ENCODE peak calls at places on chromosomes 1 and 21, in eight cellular contexts. One of them, this sample, is unnamed.

GRCh38 chr1:54275349-54275748 is 75.4 kb downstream of the MRPL37 start:
- DNase-seq in heart right ventricle: peak
- DNase-seq in LHCN-M2: peak
- DNase-seq in astrocyte of the spinal cord: peak
- DNase-seq in stimulated activated effector memory CD8-positive, alpha-beta T cell treated with anti-CD3 and anti-CD28 coated beads, Interleukin-12 subunit alpha, Interleukin-12 subunit beta, amount 100 ng/mL, for 72 hours: no peak
- DNase-seq in retina: no peak
- DNase-seq in myocyte: peak
- DNase-seq in NCI-H510A: no peak
- DNase-seq in this sample: no peak

GRCh38 chr21:40685121-40685630 is 161.8 kb downstream of the DSCAM start:
- DNase-seq in heart right ventricle: peak
- DNase-seq in LHCN-M2: no peak
- DNase-seq in astrocyte of the spinal cord: no peak
- DNase-seq in stimulated activated effector memory CD8-positive, alpha-beta T cell treated with anti-CD3 and anti-CD28 coated beads, Interleukin-12 subunit alpha, Interleukin-12 subunit beta, amount 100 ng/mL, for 72 hours: no peak
- DNase-seq in retina: no peak
- DNase-seq in myocyte: no peak
- DNase-seq in NCI-H510A: no peak
- DNase-seq in this sample: no peak

GRCh38 chr1:65063025-65063424 is 85.0 kb upstream of the AK4 start:
- DNase-seq in heart right ventricle: no peak
- DNase-seq in LHCN-M2: no peak
- DNase-seq in astrocyte of the spinal cord: no peak
- DNase-seq in stimulated activated effector memory CD8-positive, alpha-beta T cell treated with anti-CD3 and anti-CD28 coated beads, Interleukin-12 subunit alpha, Interleukin-12 subunit beta, amount 100 ng/mL, for 72 hours: no peak
- DNase-seq in retina: no peak
- DNase-seq in myocyte: no peak
- DNase-seq in NCI-H510A: no peak
- DNase-seq in this sample: peak

GRCh38 chr21:46356494-46357334 is 32.8 kb downstream of the PCNT start:
- DNase-seq in heart right ventricle: no peak
- DNase-seq in LHCN-M2: no peak
- DNase-seq in astrocyte of the spinal cord: no peak
- DNase-seq in stimulated activated effector memory CD8-positive, alpha-beta T cell treated with anti-CD3 and anti-CD28 coated beads, Interleukin-12 subunit alpha, Interleukin-12 subunit beta, amount 100 ng/mL, for 72 hours: no peak
- DNase-seq in retina: no peak
- DNase-seq in myocyte: no peak
- DNase-seq in NCI-H510A: no peak
- DNase-seq in this sample: no peak

GRCh38 chr1:26472901-26473845 is 933 bp downstream of the HMGN2 start:
- DNase-seq in heart right ventricle: peak
- DNase-seq in LHCN-M2: peak
- DNase-seq in astrocyte of the spinal cord: peak
- DNase-seq in stimulated activated effector memory CD8-positive, alpha-beta T cell treated with anti-CD3 and anti-CD28 coated beads, Interleukin-12 subunit alpha, Interleukin-12 subunit beta, amount 100 ng/mL, for 72 hours: peak
- DNase-seq in retina: peak
- DNase-seq in myocyte: peak
- DNase-seq in NCI-H510A: peak
- DNase-seq in this sample: peak

GRCh38 chr21:44485254-44485793 is 30.0 kb downstream of the LRRC3 start:
- DNase-seq in heart right ventricle: no peak
- DNase-seq in LHCN-M2: no peak
- DNase-seq in astrocyte of the spinal cord: peak
- DNase-seq in stimulated activated effector memory CD8-positive, alpha-beta T cell treated with anti-CD3 and anti-CD28 coated beads, Interleukin-12 subunit alpha, Interleukin-12 subunit beta, amount 100 ng/mL, for 72 hours: no peak
- DNase-seq in retina: peak
- DNase-seq in myocyte: no peak
- DNase-seq in NCI-H510A: no peak
- DNase-seq in this sample: no peak

GRCh38 chr1:9827558-9828185 is 3.9 kb upstream of the CLSTN1 start:
- DNase-seq in heart right ventricle: no peak
- DNase-seq in LHCN-M2: no peak
- DNase-seq in astrocyte of the spinal cord: peak
- DNase-seq in stimulated activated effector memory CD8-positive, alpha-beta T cell treated with anti-CD3 and anti-CD28 coated beads, Interleukin-12 subunit alpha, Interleukin-12 subunit beta, amount 100 ng/mL, for 72 hours: no peak
- DNase-seq in retina: no peak
- DNase-seq in myocyte: no peak
- DNase-seq in NCI-H510A: peak
- DNase-seq in this sample: peak

GRCh38 chr1:9315411-9316079 is 22.9 kb downstream of the SPSB1 start:
- DNase-seq in heart right ventricle: no peak
- DNase-seq in LHCN-M2: peak
- DNase-seq in astrocyte of the spinal cord: peak
- DNase-seq in stimulated activated effector memory CD8-positive, alpha-beta T cell treated with anti-CD3 and anti-CD28 coated beads, Interleukin-12 subunit alpha, Interleukin-12 subunit beta, amount 100 ng/mL, for 72 hours: peak
- DNase-seq in retina: no peak
- DNase-seq in myocyte: peak
- DNase-seq in NCI-H510A: no peak
- DNase-seq in this sample: no peak

GRCh38 chr1:162987866-162988265 is 81.3 kb upstream of the RGS4 start:
- DNase-seq in heart right ventricle: no peak
- DNase-seq in LHCN-M2: peak
- DNase-seq in astrocyte of the spinal cord: peak
- DNase-seq in stimulated activated effector memory CD8-positive, alpha-beta T cell treated with anti-CD3 and anti-CD28 coated beads, Interleukin-12 subunit alpha, Interleukin-12 subunit beta, amount 100 ng/mL, for 72 hours: no peak
- DNase-seq in retina: peak
- DNase-seq in myocyte: no peak
- DNase-seq in NCI-H510A: no peak
- DNase-seq in this sample: no peak

GRCh38 chr1:91872560-91873081 is 13.3 kb downstream of the TGFBR3 start:
- DNase-seq in heart right ventricle: no peak
- DNase-seq in LHCN-M2: peak
- DNase-seq in astrocyte of the spinal cord: peak
- DNase-seq in stimulated activated effector memory CD8-positive, alpha-beta T cell treated with anti-CD3 and anti-CD28 coated beads, Interleukin-12 subunit alpha, Interleukin-12 subunit beta, amount 100 ng/mL, for 72 hours: no peak
- DNase-seq in retina: no peak
- DNase-seq in myocyte: no peak
- DNase-seq in NCI-H510A: no peak
- DNase-seq in this sample: no peak

GRCh38 chr1:158600735-158601134 is 4.3 kb upstream of the OR10Z1 start:
- DNase-seq in heart right ventricle: no peak
- DNase-seq in LHCN-M2: no peak
- DNase-seq in astrocyte of the spinal cord: no peak
- DNase-seq in stimulated activated effector memory CD8-positive, alpha-beta T cell treated with anti-CD3 and anti-CD28 coated beads, Interleukin-12 subunit alpha, Interleukin-12 subunit beta, amount 100 ng/mL, for 72 hours: no peak
- DNase-seq in retina: no peak
- DNase-seq in myocyte: no peak
- DNase-seq in NCI-H510A: no peak
- DNase-seq in this sample: no peak

GRCh38 chr1:50832167-50832566 is 127.9 kb downstream of the FAF1 start:
- DNase-seq in heart right ventricle: no peak
- DNase-seq in LHCN-M2: no peak
- DNase-seq in astrocyte of the spinal cord: no peak
- DNase-seq in stimulated activated effector memory CD8-positive, alpha-beta T cell treated with anti-CD3 and anti-CD28 coated beads, Interleukin-12 subunit alpha, Interleukin-12 subunit beta, amount 100 ng/mL, for 72 hours: no peak
- DNase-seq in retina: no peak
- DNase-seq in myocyte: peak
- DNase-seq in NCI-H510A: no peak
- DNase-seq in this sample: no peak

GRCh38 chr1:245086389-245086969 is 68.3 kb upstream of the KIF26B start:
- DNase-seq in heart right ventricle: no peak
- DNase-seq in LHCN-M2: peak
- DNase-seq in astrocyte of the spinal cord: peak
- DNase-seq in stimulated activated effector memory CD8-positive, alpha-beta T cell treated with anti-CD3 and anti-CD28 coated beads, Interleukin-12 subunit alpha, Interleukin-12 subunit beta, amount 100 ng/mL, for 72 hours: no peak
- DNase-seq in retina: no peak
- DNase-seq in myocyte: peak
- DNase-seq in NCI-H510A: no peak
- DNase-seq in this sample: no peak

GRCh38 chr1:161772397-161772796 is 6.3 kb downstream of the ATF6 start:
- DNase-seq in heart right ventricle: no peak
- DNase-seq in LHCN-M2: no peak
- DNase-seq in astrocyte of the spinal cord: no peak
- DNase-seq in stimulated activated effector memory CD8-positive, alpha-beta T cell treated with anti-CD3 and anti-CD28 coated beads, Interleukin-12 subunit alpha, Interleukin-12 subunit beta, amount 100 ng/mL, for 72 hours: no peak
- DNase-seq in retina: no peak
- DNase-seq in myocyte: no peak
- DNase-seq in NCI-H510A: no peak
- DNase-seq in this sample: peak

GRCh38 chr1:219443763-219444162 is 169.1 kb downstream of the ZC3H11B start:
- DNase-seq in heart right ventricle: no peak
- DNase-seq in LHCN-M2: peak
- DNase-seq in astrocyte of the spinal cord: no peak
- DNase-seq in stimulated activated effector memory CD8-positive, alpha-beta T cell treated with anti-CD3 and anti-CD28 coated beads, Interleukin-12 subunit alpha, Interleukin-12 subunit beta, amount 100 ng/mL, for 72 hours: no peak
- DNase-seq in retina: no peak
- DNase-seq in myocyte: no peak
- DNase-seq in NCI-H510A: no peak
- DNase-seq in this sample: no peak

GRCh38 chr1:43442756-43443155 is 11.0 kb downstream of the HYI start:
- DNase-seq in heart right ventricle: no peak
- DNase-seq in LHCN-M2: no peak
- DNase-seq in astrocyte of the spinal cord: no peak
- DNase-seq in stimulated activated effector memory CD8-positive, alpha-beta T cell treated with anti-CD3 and anti-CD28 coated beads, Interleukin-12 subunit alpha, Interleukin-12 subunit beta, amount 100 ng/mL, for 72 hours: no peak
- DNase-seq in retina: no peak
- DNase-seq in myocyte: no peak
- DNase-seq in NCI-H510A: no peak
- DNase-seq in this sample: no peak

GRCh38 chr1:2382621-2383361 is 8.6 kb downstream of the MORN1 start:
- DNase-seq in heart right ventricle: no peak
- DNase-seq in LHCN-M2: no peak
- DNase-seq in astrocyte of the spinal cord: peak
- DNase-seq in stimulated activated effector memory CD8-positive, alpha-beta T cell treated with anti-CD3 and anti-CD28 coated beads, Interleukin-12 subunit alpha, Interleukin-12 subunit beta, amount 100 ng/mL, for 72 hours: peak
- DNase-seq in retina: peak
- DNase-seq in myocyte: no peak
- DNase-seq in NCI-H510A: no peak
- DNase-seq in this sample: no peak

GRCh38 chr21:43717166-43717853 is 1.6 kb upstream of the PDXK start:
- DNase-seq in heart right ventricle: no peak
- DNase-seq in LHCN-M2: peak
- DNase-seq in astrocyte of the spinal cord: no peak
- DNase-seq in stimulated activated effector memory CD8-positive, alpha-beta T cell treated with anti-CD3 and anti-CD28 coated beads, Interleukin-12 subunit alpha, Interleukin-12 subunit beta, amount 100 ng/mL, for 72 hours: no peak
- DNase-seq in retina: no peak
- DNase-seq in myocyte: no peak
- DNase-seq in NCI-H510A: no peak
- DNase-seq in this sample: no peak

GRCh38 chr1:237124856-237125462 is 83.0 kb downstream of the RYR2 start:
- DNase-seq in heart right ventricle: no peak
- DNase-seq in LHCN-M2: no peak
- DNase-seq in astrocyte of the spinal cord: no peak
- DNase-seq in stimulated activated effector memory CD8-positive, alpha-beta T cell treated with anti-CD3 and anti-CD28 coated beads, Interleukin-12 subunit alpha, Interleukin-12 subunit beta, amount 100 ng/mL, for 72 hours: no peak
- DNase-seq in retina: no peak
- DNase-seq in myocyte: no peak
- DNase-seq in NCI-H510A: no peak
- DNase-seq in this sample: peak

GRCh38 chr21:44925027-44925755 is 4.5 kb upstream of the ITGB2 start:
- DNase-seq in heart right ventricle: no peak
- DNase-seq in LHCN-M2: peak
- DNase-seq in astrocyte of the spinal cord: peak
- DNase-seq in stimulated activated effector memory CD8-positive, alpha-beta T cell treated with anti-CD3 and anti-CD28 coated beads, Interleukin-12 subunit alpha, Interleukin-12 subunit beta, amount 100 ng/mL, for 72 hours: no peak
- DNase-seq in retina: no peak
- DNase-seq in myocyte: peak
- DNase-seq in NCI-H510A: no peak
- DNase-seq in this sample: peak

GRCh38 chr1:244154882-244155531 is 103.9 kb downstream of the ZBTB18 start:
- DNase-seq in heart right ventricle: no peak
- DNase-seq in LHCN-M2: peak
- DNase-seq in astrocyte of the spinal cord: peak
- DNase-seq in stimulated activated effector memory CD8-positive, alpha-beta T cell treated with anti-CD3 and anti-CD28 coated beads, Interleukin-12 subunit alpha, Interleukin-12 subunit beta, amount 100 ng/mL, for 72 hours: no peak
- DNase-seq in retina: peak
- DNase-seq in myocyte: peak
- DNase-seq in NCI-H510A: no peak
- DNase-seq in this sample: no peak

GRCh38 chr1:119373465-119373864 is 4.9 kb downstream of the HAO2 start:
- DNase-seq in heart right ventricle: no peak
- DNase-seq in LHCN-M2: peak
- DNase-seq in astrocyte of the spinal cord: peak
- DNase-seq in stimulated activated effector memory CD8-positive, alpha-beta T cell treated with anti-CD3 and anti-CD28 coated beads, Interleukin-12 subunit alpha, Interleukin-12 subunit beta, amount 100 ng/mL, for 72 hours: no peak
- DNase-seq in retina: no peak
- DNase-seq in myocyte: no peak
- DNase-seq in NCI-H510A: no peak
- DNase-seq in this sample: no peak

GRCh38 chr1:105337427-105337826 is 1587.7 kb downstream of the AMY1C start:
- DNase-seq in heart right ventricle: no peak
- DNase-seq in LHCN-M2: no peak
- DNase-seq in astrocyte of the spinal cord: no peak
- DNase-seq in stimulated activated effector memory CD8-positive, alpha-beta T cell treated with anti-CD3 and anti-CD28 coated beads, Interleukin-12 subunit alpha, Interleukin-12 subunit beta, amount 100 ng/mL, for 72 hours: no peak
- DNase-seq in retina: peak
- DNase-seq in myocyte: no peak
- DNase-seq in NCI-H510A: peak
- DNase-seq in this sample: no peak

GRCh38 chr1:214264196-214264595 is 16.8 kb upstream of the SMYD2 start:
- DNase-seq in heart right ventricle: no peak
- DNase-seq in LHCN-M2: no peak
- DNase-seq in astrocyte of the spinal cord: peak
- DNase-seq in stimulated activated effector memory CD8-positive, alpha-beta T cell treated with anti-CD3 and anti-CD28 coated beads, Interleukin-12 subunit alpha, Interleukin-12 subunit beta, amount 100 ng/mL, for 72 hours: no peak
- DNase-seq in retina: peak
- DNase-seq in myocyte: no peak
- DNase-seq in NCI-H510A: peak
- DNase-seq in this sample: no peak

GRCh38 chr1:235567812-235568444 is 63.7 kb upstream of the B3GALNT2 start:
- DNase-seq in heart right ventricle: no peak
- DNase-seq in LHCN-M2: no peak
- DNase-seq in astrocyte of the spinal cord: no peak
- DNase-seq in stimulated activated effector memory CD8-positive, alpha-beta T cell treated with anti-CD3 and anti-CD28 coated beads, Interleukin-12 subunit alpha, Interleukin-12 subunit beta, amount 100 ng/mL, for 72 hours: no peak
- DNase-seq in retina: no peak
- DNase-seq in myocyte: no peak
- DNase-seq in NCI-H510A: no peak
- DNase-seq in this sample: peak

GRCh38 chr1:231827337-231828105 is 200.9 kb downstream of the DISC1 start:
- DNase-seq in heart right ventricle: no peak
- DNase-seq in LHCN-M2: peak
- DNase-seq in astrocyte of the spinal cord: peak
- DNase-seq in stimulated activated effector memory CD8-positive, alpha-beta T cell treated with anti-CD3 and anti-CD28 coated beads, Interleukin-12 subunit alpha, Interleukin-12 subunit beta, amount 100 ng/mL, for 72 hours: no peak
- DNase-seq in retina: peak
- DNase-seq in myocyte: peak
- DNase-seq in NCI-H510A: no peak
- DNase-seq in this sample: no peak

GRCh38 chr1:207015791-207016190 is 16.8 kb downstream of the C1orf116 start:
- DNase-seq in heart right ventricle: no peak
- DNase-seq in LHCN-M2: no peak
- DNase-seq in astrocyte of the spinal cord: no peak
- DNase-seq in stimulated activated effector memory CD8-positive, alpha-beta T cell treated with anti-CD3 and anti-CD28 coated beads, Interleukin-12 subunit alpha, Interleukin-12 subunit beta, amount 100 ng/mL, for 72 hours: no peak
- DNase-seq in retina: no peak
- DNase-seq in myocyte: no peak
- DNase-seq in NCI-H510A: no peak
- DNase-seq in this sample: no peak

GRCh38 chr1:71638081-71638766 is 557.4 kb upstream of the ZRANB2 start:
- DNase-seq in heart right ventricle: no peak
- DNase-seq in LHCN-M2: peak
- DNase-seq in astrocyte of the spinal cord: peak
- DNase-seq in stimulated activated effector memory CD8-positive, alpha-beta T cell treated with anti-CD3 and anti-CD28 coated beads, Interleukin-12 subunit alpha, Interleukin-12 subunit beta, amount 100 ng/mL, for 72 hours: no peak
- DNase-seq in retina: no peak
- DNase-seq in myocyte: peak
- DNase-seq in NCI-H510A: no peak
- DNase-seq in this sample: no peak

GRCh38 chr21:15065381-15066230 is 806 bp upstream of the NRIP1 start:
- DNase-seq in heart right ventricle: peak
- DNase-seq in LHCN-M2: peak
- DNase-seq in astrocyte of the spinal cord: peak
- DNase-seq in stimulated activated effector memory CD8-positive, alpha-beta T cell treated with anti-CD3 and anti-CD28 coated beads, Interleukin-12 subunit alpha, Interleukin-12 subunit beta, amount 100 ng/mL, for 72 hours: peak
- DNase-seq in retina: peak
- DNase-seq in myocyte: peak
- DNase-seq in NCI-H510A: no peak
- DNase-seq in this sample: peak

GRCh38 chr1:27427836-27428315 is 35.5 kb downstream of the GPR3 start:
- DNase-seq in heart right ventricle: no peak
- DNase-seq in LHCN-M2: no peak
- DNase-seq in astrocyte of the spinal cord: no peak
- DNase-seq in stimulated activated effector memory CD8-positive, alpha-beta T cell treated with anti-CD3 and anti-CD28 coated beads, Interleukin-12 subunit alpha, Interleukin-12 subunit beta, amount 100 ng/mL, for 72 hours: no peak
- DNase-seq in retina: no peak
- DNase-seq in myocyte: no peak
- DNase-seq in NCI-H510A: no peak
- DNase-seq in this sample: no peak

GRCh38 chr1:247334378-247335133 is 2.9 kb upstream of the ZNF496 start:
- DNase-seq in heart right ventricle: no peak
- DNase-seq in LHCN-M2: no peak
- DNase-seq in astrocyte of the spinal cord: no peak
- DNase-seq in stimulated activated effector memory CD8-positive, alpha-beta T cell treated with anti-CD3 and anti-CD28 coated beads, Interleukin-12 subunit alpha, Interleukin-12 subunit beta, amount 100 ng/mL, for 72 hours: no peak
- DNase-seq in retina: no peak
- DNase-seq in myocyte: no peak
- DNase-seq in NCI-H510A: no peak
- DNase-seq in this sample: no peak

This sample was measured in Kasumi-1.